ENCODE peak calls at places on chromosomes 4 and X, in five cellular contexts. Y is ovary, F is esophagus muscularis mucosa, W is fibroblast of pulmonary artery, S is A673. D is an unnamed sample.
A peak's percentile ranks its signal among the peaks of the same experiment; 100 is the strongest.

GRCh38 chr4:173522160-173522873 is 7.7 kb downstream of the HAND2 start:
- DNase-seq in Y (peak; percentile 97), F (peak; percentile 93), W (peak; percentile 95), S (peak; percentile 88), D (peak; percentile 40)

GRCh38 chrX:47540754-47541538 is 20.1 kb upstream of the ARAF start:
- DNase-seq in Y (peak; percentile 72), F (no peak), W (peak; percentile 94), S (peak; percentile 86), D (peak; percentile 59)

GRCh38 chr4:87849612-87850011 is 16.8 kb downstream of the MEPE start:
- DNase-seq in Y (no peak), F (no peak), W (peak; percentile 41), S (no peak), D (no peak)

GRCh38 chr4:105837037-105837436 is 58.2 kb upstream of the NPNT start:
- DNase-seq in Y (no peak), F (no peak), W (no peak), S (no peak), D (no peak)

GRCh38 chr4:79198886-79199591 is 126.8 kb downstream of the NAA11 start:
- DNase-seq in Y (no peak), F (no peak), W (no peak), S (no peak), D (no peak)

GRCh38 chr4:138184881-138185280 is 57.3 kb downstream of the SLC7A11 start:
- DNase-seq in Y (no peak), F (no peak), W (no peak), S (peak; percentile 27), D (no peak)

GRCh38 chr4:24686866-24687672 is 102.7 kb upstream of the DHX15 start:
- DNase-seq in Y (no peak), F (peak; percentile 87), W (peak; percentile 11), S (peak; percentile 11), D (no peak)

GRCh38 chr4:85928775-85929585 is 430.9 kb downstream of the MAPK10 start:
- DNase-seq in Y (no peak), F (no peak), W (peak; percentile 14), S (no peak), D (peak; percentile 14)

GRCh38 chr4:145511913-145512522 is 30.4 kb downstream of the SMAD1 start:
- DNase-seq in Y (no peak), F (no peak), W (peak; percentile 57), S (peak; percentile 34), D (no peak)

GRCh38 chr4:2254665-2255500 is 7.0 kb downstream of the MXD4 start:
- DNase-seq in Y (no peak), F (peak; percentile 79), W (no peak), S (no peak), D (no peak)

GRCh38 chrX:140697618-140698017 is 11.9 kb upstream of the LINC00632 start:
- DNase-seq in Y (no peak), F (no peak), W (no peak), S (no peak), D (no peak)

DNA sequence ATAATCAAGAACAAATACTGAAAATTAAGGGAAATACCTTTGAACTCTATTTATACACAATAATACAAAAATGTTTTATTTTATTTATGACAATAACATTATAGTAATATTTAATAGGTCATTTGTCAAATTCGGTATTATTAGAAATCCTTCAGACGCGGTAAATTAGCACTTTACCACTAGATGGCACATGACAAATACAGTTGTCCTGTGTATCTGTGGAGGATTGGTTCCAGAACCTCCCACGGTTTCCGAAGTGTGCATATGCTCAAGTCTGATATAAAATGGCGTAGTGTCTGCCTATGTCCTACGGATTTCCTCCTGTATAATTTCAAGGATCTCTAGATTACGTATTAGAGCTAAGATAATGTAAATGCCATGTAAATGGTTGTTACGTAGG is 8.1 kb upstream of the LINC00632 start:
- DNase-seq in Y (no peak), F (no peak), W (peak; percentile 62), S (peak; percentile 69), D (no peak)
- TF ChIP-seq CTCF in Y (no peak), F (peak; percentile 44), W (peak; percentile 43), S (peak; percentile 71), D (no peak)

GRCh38 chrX:12297353-12297752 is 159.1 kb downstream of the FRMPD4 start:
- DNase-seq in Y (no peak), F (no peak), W (no peak), S (no peak), D (no peak)

DNA sequence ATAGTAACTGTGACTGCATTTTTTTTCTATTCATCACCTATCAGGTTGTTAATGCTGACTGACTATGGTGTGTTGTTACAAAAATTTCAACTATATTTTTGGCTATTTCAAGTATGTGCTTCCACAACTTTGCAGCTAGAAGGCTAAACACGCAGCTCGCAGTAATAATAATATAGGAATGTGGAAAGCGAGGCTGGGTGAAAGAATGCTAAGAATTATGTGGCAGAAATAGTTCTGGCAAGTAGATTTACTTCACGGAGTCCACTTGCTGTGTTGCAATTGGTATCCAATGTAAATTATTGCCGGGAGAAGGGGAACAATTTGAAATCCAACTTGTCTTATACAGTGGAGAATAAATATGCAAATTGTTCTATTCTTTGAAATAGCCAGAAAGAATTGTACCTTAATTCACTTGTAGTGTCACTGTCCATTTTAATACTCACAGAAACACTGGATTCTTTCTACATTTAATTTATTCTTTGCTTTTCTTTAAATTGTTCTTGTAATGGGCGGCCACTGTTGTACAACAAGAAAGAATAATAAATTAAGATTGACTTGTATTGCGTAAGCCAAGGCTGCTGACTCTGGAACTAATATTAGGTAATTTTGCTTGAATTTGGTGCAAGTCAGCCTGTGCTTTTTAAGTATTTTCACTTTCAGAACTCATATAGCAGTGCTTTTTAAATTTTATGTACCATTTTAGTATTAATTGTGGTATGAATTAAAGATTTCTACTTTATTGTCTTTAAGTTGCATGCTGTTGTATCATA is 154.9 kb downstream of the FRMPD4 start:
- DNase-seq in Y (no peak), F (no peak), W (peak; percentile 40), S (no peak), D (peak; percentile 40)
- H3K4me3 ChIP-seq in Y (no peak overlapping the region), F (no peak overlapping the region), W (no peak overlapping the region), S (no peak overlapping the region), D (no peak overlapping the region)

DNA sequence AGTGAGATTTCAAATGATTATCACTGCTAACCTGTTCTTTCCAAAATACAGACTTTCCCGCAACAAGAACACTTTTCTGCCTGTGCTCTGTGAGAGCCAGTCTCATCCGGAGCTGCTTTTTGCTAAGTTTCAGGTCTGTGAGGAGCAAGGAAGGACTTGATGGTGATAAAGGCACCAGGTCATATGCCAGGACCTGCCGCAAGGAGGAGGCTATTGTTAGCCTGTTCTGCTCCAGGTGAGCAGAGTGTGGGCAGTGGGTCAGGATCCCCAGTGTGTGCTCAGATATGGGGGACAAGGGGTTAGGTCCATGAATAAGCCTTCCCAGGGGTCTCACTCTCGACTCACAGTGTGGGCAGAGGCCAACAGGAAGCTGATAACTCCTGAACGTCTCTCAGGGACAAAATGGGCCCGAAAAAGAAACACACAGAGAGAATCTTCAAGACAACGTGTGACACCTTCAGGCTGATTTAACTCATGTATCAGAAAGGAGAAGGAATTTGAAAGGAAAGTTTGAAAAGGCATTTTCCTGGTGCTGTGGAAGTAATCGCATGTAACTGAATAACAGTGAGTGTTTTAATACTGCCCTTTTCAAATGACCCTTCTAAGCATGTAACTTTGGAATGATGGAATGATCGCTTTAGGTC is 57.7 kb upstream of the PDLIM3 start:
- DNase-seq in Y (no peak), F (no peak), W (peak; percentile 65), S (no peak), D (no peak)
- TF ChIP-seq CTCF in Y (no peak), F (peak; percentile 37), W (peak; percentile 19), S (no peak), D (no peak)

DNA sequence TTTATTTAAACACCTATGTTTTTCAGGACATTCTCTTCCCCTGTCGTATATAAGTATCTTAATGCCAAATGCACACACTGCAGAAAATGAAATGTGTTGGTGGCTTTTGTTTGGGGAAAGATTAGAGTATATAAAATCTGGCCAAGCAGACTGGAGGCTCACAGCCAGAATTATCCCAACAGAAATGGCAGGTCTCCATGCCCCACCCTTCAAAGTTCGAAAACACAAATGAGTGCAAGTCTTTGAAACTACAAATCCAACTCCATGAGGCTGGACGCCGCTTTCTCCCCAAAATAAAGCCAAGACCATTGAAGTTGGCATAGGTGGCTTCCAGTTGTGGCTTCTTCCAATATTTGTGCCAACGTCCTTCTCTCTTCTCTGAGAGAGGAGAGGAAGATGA is 72.0 kb downstream of the APBB2 start:
- DNase-seq in Y (peak; percentile 56), F (no peak), W (no peak), S (no peak), D (no peak)
- H3K4me3 ChIP-seq in Y (no peak overlapping the region), F (no peak overlapping the region), W (no peak overlapping the region), S (no peak overlapping the region), D (no peak overlapping the region)

DNA sequence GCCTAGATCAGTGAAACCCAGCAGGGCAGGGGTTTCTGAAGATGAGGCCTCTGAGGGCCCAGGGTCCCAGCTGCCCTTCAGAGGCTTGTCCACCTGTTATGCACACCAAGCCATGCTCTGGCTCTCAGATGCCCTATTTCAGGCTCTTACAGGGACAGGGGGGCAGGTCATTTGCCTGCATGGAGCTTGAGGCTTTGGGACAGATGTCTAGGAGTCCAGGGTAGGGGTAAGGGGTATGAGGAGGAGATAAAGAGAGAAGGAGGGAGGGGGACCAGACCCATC is 4.7 kb upstream of the EFNB1 start:
- DNase-seq in Y (no peak), F (no peak), W (no peak), S (no peak), D (no peak)
- TF ChIP-seq CTCF in Y (no peak), F (no peak), W (no peak), S (no peak), D (no peak)

GRCh38 chrX:122625239-122625638 is 558.8 kb upstream of the GRIA3 start:
- DNase-seq in Y (no peak), F (no peak), W (no peak), S (no peak), D (no peak)
- H3K4me3 ChIP-seq in Y (no peak overlapping the region), F (no peak overlapping the region), W (no peak overlapping the region), S (no peak overlapping the region), D (no peak overlapping the region)

DNA sequence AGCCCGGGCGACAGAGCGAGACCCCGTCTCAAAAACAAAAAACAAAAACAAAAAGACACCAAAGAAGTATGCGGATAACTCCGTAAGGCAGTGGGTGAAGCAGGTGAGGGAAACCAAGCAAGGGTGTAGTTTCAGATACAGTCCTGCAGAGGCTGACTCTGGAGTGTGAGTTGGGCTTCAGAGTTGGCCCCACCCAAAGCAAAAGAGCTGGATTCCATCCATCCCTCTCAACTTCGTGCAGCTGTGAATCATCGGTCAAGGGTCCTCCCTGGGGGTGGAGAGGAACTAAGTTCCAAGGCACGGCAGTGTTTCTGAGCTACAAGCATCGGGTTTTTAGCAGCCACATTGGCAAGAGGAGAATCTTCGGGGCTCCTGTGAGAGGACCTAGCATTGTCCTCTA is 43.9 kb upstream of the FAM9A start:
- DNase-seq in Y (no peak), F (no peak), W (peak; percentile 53), S (no peak), D (no peak)
- TF ChIP-seq CTCF in Y (no peak), F (no peak), W (peak; percentile 17), S (no peak), D (no peak)